ENCODE peak calls at places on chromosomes 12 and 14, in six cellular contexts. One of them, this sample, is unnamed.

GRCh38 chr12:19457561-19457960 is 18.3 kb downstream of the AEBP2 start:
- DNase-seq in fibroblast of lung: no peak
- DNase-seq in uterus: no peak
- DNase-seq in heart right ventricle: no peak
- DNase-seq in small intestine: no peak
- DNase-seq in ovary: no peak
- DNase-seq in this sample: no peak

GRCh38 chr14:23327947-23328744 is 6.9 kb downstream of the PABPN1 start:
- DNase-seq in fibroblast of lung: peak; percentile 64
- DNase-seq in uterus: peak; percentile 83
- DNase-seq in heart right ventricle: peak; percentile 73
- DNase-seq in small intestine: peak; percentile 80
- DNase-seq in ovary: no peak
- DNase-seq in this sample: peak; percentile 70

GRCh38 chr12:48946206-48946605 is 11.1 kb downstream of the ARF3 start:
- DNase-seq in fibroblast of lung: no peak
- DNase-seq in uterus: no peak
- DNase-seq in heart right ventricle: no peak
- DNase-seq in small intestine: no peak
- DNase-seq in ovary: no peak
- DNase-seq in this sample: no peak

GRCh38 chr14:89384023-89384422 is 33.0 kb downstream of the FOXN3 start:
- DNase-seq in fibroblast of lung: no peak
- DNase-seq in uterus: no peak
- DNase-seq in heart right ventricle: no peak
- DNase-seq in small intestine: no peak
- DNase-seq in ovary: no peak
- DNase-seq in this sample: no peak

GRCh38 chr12:42135264-42135814 is 9.3 kb downstream of the GXYLT1 start:
- DNase-seq in fibroblast of lung: peak; percentile 78
- DNase-seq in uterus: no peak
- DNase-seq in heart right ventricle: no peak
- DNase-seq in small intestine: no peak
- DNase-seq in ovary: no peak
- DNase-seq in this sample: no peak

GRCh38 chr12:62530596-62530995 is 64.0 kb downstream of the MON2 start:
- DNase-seq in fibroblast of lung: peak; percentile 68
- DNase-seq in uterus: no peak
- DNase-seq in heart right ventricle: no peak
- DNase-seq in small intestine: no peak
- DNase-seq in ovary: no peak
- DNase-seq in this sample: no peak

GRCh38 chr12:58241099-58241498 is 299.7 kb downstream of the ATP23 start:
- DNase-seq in fibroblast of lung: no peak
- DNase-seq in uterus: no peak
- DNase-seq in heart right ventricle: no peak
- DNase-seq in small intestine: no peak
- DNase-seq in ovary: no peak
- DNase-seq in this sample: no peak

GRCh38 chr12:105337391-105337790 is 6.9 kb downstream of the C12orf75 start:
- DNase-seq in fibroblast of lung: no peak
- DNase-seq in uterus: no peak
- DNase-seq in heart right ventricle: no peak
- DNase-seq in small intestine: no peak
- DNase-seq in ovary: no peak
- DNase-seq in this sample: no peak

GRCh38 chr12:88300931-88301330 is 158.8 kb downstream of the TMTC3 start:
- DNase-seq in fibroblast of lung: no peak
- DNase-seq in uterus: no peak
- DNase-seq in heart right ventricle: no peak
- DNase-seq in small intestine: no peak
- DNase-seq in ovary: no peak
- DNase-seq in this sample: no peak

GRCh38 chr14:30698463-30698862 is 76.3 kb downstream of the SCFD1 start:
- DNase-seq in fibroblast of lung: no peak
- DNase-seq in uterus: no peak
- DNase-seq in heart right ventricle: no peak
- DNase-seq in small intestine: peak; percentile 49
- DNase-seq in ovary: no peak
- DNase-seq in this sample: no peak

GRCh38 chr12:62519043-62519442 is 52.4 kb downstream of the MON2 start:
- DNase-seq in fibroblast of lung: no peak
- DNase-seq in uterus: no peak
- DNase-seq in heart right ventricle: no peak
- DNase-seq in small intestine: no peak
- DNase-seq in ovary: no peak
- DNase-seq in this sample: peak; percentile 68

GRCh38 chr12:50185975-50186663 is 18.9 kb upstream of the CERS5 start:
- DNase-seq in fibroblast of lung: peak; percentile 79
- DNase-seq in uterus: no peak
- DNase-seq in heart right ventricle: no peak
- DNase-seq in small intestine: no peak
- DNase-seq in ovary: no peak
- DNase-seq in this sample: no peak

GRCh38 chr12:76265424-76266180 is 82.6 kb downstream of the BBS10 start:
- DNase-seq in fibroblast of lung: peak; percentile 65
- DNase-seq in uterus: no peak
- DNase-seq in heart right ventricle: no peak
- DNase-seq in small intestine: no peak
- DNase-seq in ovary: no peak
- DNase-seq in this sample: no peak

GRCh38 chr12:131901431-131902331 is 7.3 kb downstream of the ULK1 start:
- DNase-seq in fibroblast of lung: no peak
- DNase-seq in uterus: no peak
- DNase-seq in heart right ventricle: peak; percentile 67
- DNase-seq in small intestine: no peak
- DNase-seq in ovary: peak; percentile 24
- DNase-seq in this sample: peak; percentile 67

GRCh38 chr14:60649815-60650381 is 621 bp upstream of the SIX1 start:
- DNase-seq in fibroblast of lung: no peak
- DNase-seq in uterus: no peak
- DNase-seq in heart right ventricle: no peak
- DNase-seq in small intestine: no peak
- DNase-seq in ovary: no peak
- DNase-seq in this sample: no peak

GRCh38 chr12:54022960-54023884 is 5.0 kb upstream of the HOXC6 start:
- DNase-seq in fibroblast of lung: no peak
- DNase-seq in uterus: no peak
- DNase-seq in heart right ventricle: no peak
- DNase-seq in small intestine: no peak
- DNase-seq in ovary: no peak
- DNase-seq in this sample: no peak

GRCh38 chr12:54025507-54026393 is 2.5 kb upstream of the HOXC6 start:
- DNase-seq in fibroblast of lung: no peak
- DNase-seq in uterus: no peak
- DNase-seq in heart right ventricle: no peak
- DNase-seq in small intestine: no peak
- DNase-seq in ovary: peak; percentile 41
- DNase-seq in this sample: no peak

GRCh38 chr12:54024581-54024980 is 3.7 kb upstream of the HOXC6 start:
- DNase-seq in fibroblast of lung: no peak
- DNase-seq in uterus: no peak
- DNase-seq in heart right ventricle: no peak
- DNase-seq in small intestine: no peak
- DNase-seq in ovary: no peak
- DNase-seq in this sample: no peak

GRCh38 chr12:54021432-54022013 is 6.7 kb upstream of the HOXC6 start:
- DNase-seq in fibroblast of lung: no peak
- DNase-seq in uterus: no peak
- DNase-seq in heart right ventricle: no peak
- DNase-seq in small intestine: no peak
- DNase-seq in ovary: peak; percentile 75
- DNase-seq in this sample: no peak

GRCh38 chr12:54024127-54024526 is 4.1 kb upstream of the HOXC6 start:
- DNase-seq in fibroblast of lung: no peak
- DNase-seq in uterus: no peak
- DNase-seq in heart right ventricle: no peak
- DNase-seq in small intestine: no peak
- DNase-seq in ovary: peak; percentile 54
- DNase-seq in this sample: no peak
- H3K27me3 ChIP-seq in fibroblast of lung: peaks cover 48% of the 10 kb centered on the region
- H3K27me3 ChIP-seq in uterus: peaks cover 25% of the 10 kb centered on the region
- H3K27me3 ChIP-seq in heart right ventricle: peaks cover 92% of the 10 kb centered on the region
- H3K27me3 ChIP-seq in small intestine: peaks cover 51% of the 10 kb centered on the region
- H3K27me3 ChIP-seq in ovary: no peaks in the 10 kb centered on the region
- H3K27me3 ChIP-seq in this sample: no peaks in the 10 kb centered on the region

DNA sequence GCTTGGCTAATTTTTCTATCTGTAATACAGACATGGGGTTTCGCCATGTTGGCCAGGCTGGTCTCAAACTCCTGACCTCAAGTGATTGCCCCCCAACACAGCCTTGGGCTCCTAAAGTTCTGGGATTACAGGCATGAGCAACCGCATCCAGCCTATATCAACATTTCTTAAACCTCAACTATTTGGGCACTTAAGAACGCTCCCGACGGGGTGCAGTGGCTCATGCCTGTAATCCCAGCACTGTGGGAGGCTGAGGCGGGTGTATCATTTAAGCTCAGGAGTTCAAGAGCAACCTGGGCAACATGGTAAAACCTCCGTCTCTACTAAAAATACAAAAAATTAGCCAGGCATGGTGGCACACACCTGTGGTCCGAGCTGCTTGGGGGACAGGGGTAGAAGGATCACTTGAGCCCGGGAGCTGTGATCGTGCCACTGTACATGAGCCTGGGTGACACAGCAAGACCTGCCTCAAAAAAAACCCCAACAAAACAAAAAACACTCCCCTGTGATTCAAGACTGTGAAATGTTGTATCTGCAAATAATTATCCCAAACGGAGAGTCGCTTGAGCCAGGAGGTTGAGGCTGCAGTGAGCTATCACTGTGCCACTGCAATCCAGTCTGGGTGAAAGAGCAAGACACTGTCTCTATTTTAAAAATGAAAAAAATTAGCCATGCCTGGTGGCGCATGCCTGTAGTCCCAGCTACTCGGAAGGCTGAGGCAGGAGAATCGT is 21.5 kb downstream of the PPTC7 start:
- DNase-seq in fibroblast of lung: no peak
- DNase-seq in uterus: no peak
- DNase-seq in heart right ventricle: no peak
- DNase-seq in small intestine: no peak
- DNase-seq in ovary: no peak
- DNase-seq in this sample: no peak
- H3K4me1 ChIP-seq in fibroblast of lung: peaks cover 8% of the 10 kb centered on the region
- H3K4me1 ChIP-seq in uterus: peaks cover 10% of the 10 kb centered on the region
- H3K4me1 ChIP-seq in heart right ventricle: peaks cover 4% of the 10 kb centered on the region
- H3K4me1 ChIP-seq in small intestine: peaks cover 10% of the 10 kb centered on the region
- H3K4me1 ChIP-seq in ovary: peaks cover 30% of the 10 kb centered on the region
- H3K4me1 ChIP-seq in this sample: peaks cover 8% of the 10 kb centered on the region

GRCh38 chr12:92927436-92928116 is 1.5 kb downstream of the EEA1 start:
- DNase-seq in fibroblast of lung: peak; percentile 82
- DNase-seq in uterus: no peak
- DNase-seq in heart right ventricle: no peak
- DNase-seq in small intestine: peak; percentile 37
- DNase-seq in ovary: no peak
- DNase-seq in this sample: no peak

GRCh38 chr12:92928962-92929915 is at the start of gene EEA1:
- DNase-seq in fibroblast of lung: peak; percentile 94
- DNase-seq in uterus: peak; percentile 96
- DNase-seq in heart right ventricle: peak; percentile 97
- DNase-seq in small intestine: peak; percentile 96
- DNase-seq in ovary: peak; percentile 96
- DNase-seq in this sample: peak; percentile 99

GRCh38 chr12:92928431-92928961 is 599 bp downstream of the EEA1 start:
- DNase-seq in fibroblast of lung: peak; percentile 27
- DNase-seq in uterus: peak; percentile 34
- DNase-seq in heart right ventricle: peak; percentile 29
- DNase-seq in small intestine: peak; percentile 37
- DNase-seq in ovary: peak; percentile 68
- DNase-seq in this sample: peak; percentile 84

GRCh38 chr12:92926549-92926948 is 2.5 kb downstream of the EEA1 start:
- DNase-seq in fibroblast of lung: no peak
- DNase-seq in uterus: no peak
- DNase-seq in heart right ventricle: no peak
- DNase-seq in small intestine: no peak
- DNase-seq in ovary: no peak
- DNase-seq in this sample: no peak

DNA sequence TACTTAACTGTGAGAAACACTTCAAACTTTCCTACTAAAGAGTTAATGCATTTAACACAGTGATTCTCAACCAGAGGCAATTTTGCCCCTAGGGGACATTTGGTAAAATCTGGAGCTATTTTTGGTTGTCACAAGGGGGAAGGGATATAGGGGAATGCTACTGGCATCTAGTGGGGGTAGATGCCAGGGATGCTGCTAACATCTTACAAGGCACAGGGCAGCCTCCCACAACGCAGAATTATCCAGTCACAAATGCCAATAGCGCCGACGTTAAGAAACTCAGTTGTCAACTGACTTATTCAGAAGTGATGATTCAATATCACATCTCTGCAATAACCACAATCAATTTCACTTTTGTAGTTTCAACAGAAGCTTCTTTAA is 2.0 kb downstream of the EEA1 start:
- DNase-seq in fibroblast of lung: peak; percentile 38
- DNase-seq in uterus: no peak
- DNase-seq in heart right ventricle: peak; percentile 26
- DNase-seq in small intestine: no peak
- DNase-seq in ovary: no peak
- DNase-seq in this sample: no peak
- H3K27me3 ChIP-seq in fibroblast of lung: no peaks in the 10 kb centered on the region
- H3K27me3 ChIP-seq in uterus: no peaks in the 10 kb centered on the region
- H3K27me3 ChIP-seq in heart right ventricle: no peaks in the 10 kb centered on the region
- H3K27me3 ChIP-seq in small intestine: no peaks in the 10 kb centered on the region
- H3K27me3 ChIP-seq in ovary: no peaks in the 10 kb centered on the region
- H3K27me3 ChIP-seq in this sample: no peaks in the 10 kb centered on the region

GRCh38 chr12:112868459-112869041 is 38.2 kb upstream of the OAS1 start:
- DNase-seq in fibroblast of lung: no peak
- DNase-seq in uterus: no peak
- DNase-seq in heart right ventricle: no peak
- DNase-seq in small intestine: no peak
- DNase-seq in ovary: no peak
- DNase-seq in this sample: no peak
- H3K4me1 ChIP-seq in fibroblast of lung: no peaks in the 10 kb centered on the region
- H3K4me1 ChIP-seq in uterus: no peaks in the 10 kb centered on the region
- H3K4me1 ChIP-seq in heart right ventricle: no peaks in the 10 kb centered on the region
- H3K4me1 ChIP-seq in small intestine: no peaks in the 10 kb centered on the region
- H3K4me1 ChIP-seq in ovary: no peaks in the 10 kb centered on the region
- H3K4me1 ChIP-seq in this sample: no peaks in the 10 kb centered on the region

GRCh38 chr12:9223830-9224229 is 15.6 kb upstream of the PZP start:
- DNase-seq in fibroblast of lung: no peak
- DNase-seq in uterus: no peak
- DNase-seq in heart right ventricle: no peak
- DNase-seq in small intestine: no peak
- DNase-seq in ovary: no peak
- DNase-seq in this sample: no peak

GRCh38 chr12:9227953-9228352 is 19.8 kb upstream of the PZP start:
- DNase-seq in fibroblast of lung: no peak
- DNase-seq in uterus: no peak
- DNase-seq in heart right ventricle: no peak
- DNase-seq in small intestine: no peak
- DNase-seq in ovary: no peak
- DNase-seq in this sample: no peak
- H3K27me3 ChIP-seq in fibroblast of lung: no peaks in the 10 kb centered on the region
- H3K27me3 ChIP-seq in uterus: no peaks in the 10 kb centered on the region
- H3K27me3 ChIP-seq in heart right ventricle: no peaks in the 10 kb centered on the region
- H3K27me3 ChIP-seq in small intestine: no peaks in the 10 kb centered on the region
- H3K27me3 ChIP-seq in ovary: no peaks in the 10 kb centered on the region
- H3K27me3 ChIP-seq in this sample: no peaks in the 10 kb centered on the region

GRCh38 chr14:57747036-57747435 is 118.9 kb downstream of the SLC35F4 start:
- DNase-seq in fibroblast of lung: peak; percentile 68
- DNase-seq in uterus: no peak
- DNase-seq in heart right ventricle: no peak
- DNase-seq in small intestine: peak; percentile 73
- DNase-seq in ovary: no peak
- DNase-seq in this sample: no peak
- H3K4me1 ChIP-seq in fibroblast of lung: no peaks in the 10 kb centered on the region
- H3K4me1 ChIP-seq in uterus: no peaks in the 10 kb centered on the region
- H3K4me1 ChIP-seq in heart right ventricle: no peaks in the 10 kb centered on the region
- H3K4me1 ChIP-seq in small intestine: no peaks in the 10 kb centered on the region
- H3K4me1 ChIP-seq in ovary: no peaks in the 10 kb centered on the region
- H3K4me1 ChIP-seq in this sample: no peaks in the 10 kb centered on the region